ENCODE peak calls at places on chromosomes 3 and 15, in eight cellular contexts. N, U, F, R, Q, D, H and K are unnamed samples. For H3K4me1, the result is how much of the 10 kb centered on the place peaks cover.

GRCh38 chr3:85254738-85255137 is 295.9 kb downstream of the CADM2 start:
- DNase-seq in N (no peak), U (no peak), F (no peak), R (no peak), Q (no peak), D (no peak), H (no peak), K (no peak)

GRCh38 chr3:38253704-38254103 is 11.9 kb upstream of the SLC22A13 start:
- DNase-seq in N (no peak), U (no peak), F (no peak), R (no peak), Q (no peak), D (no peak), H (no peak), K (no peak)

GRCh38 chr3:184683900-184684560 is 27.8 kb downstream of the MAGEF1 start:
- DNase-seq in N (no peak), U (no peak), F (no peak), R (no peak), Q (no peak), D (no peak), H (no peak), K (no peak)

GRCh38 chr3:78641703-78642102 is 1126.1 kb downstream of the ROBO1 start:
- DNase-seq in N (no peak), U (peak), F (no peak), R (peak), Q (no peak), D (no peak), H (no peak), K (no peak)

GRCh38 chr3:105259505-105259904 is 107.2 kb upstream of the ALCAM start:
- DNase-seq in N (no peak), U (no peak), F (no peak), R (no peak), Q (no peak), D (no peak), H (no peak), K (no peak)

GRCh38 chr3:19946291-19946831 is 536 bp upstream of the RAB5A start:
- DNase-seq in N (peak), U (no peak), F (no peak), R (no peak), Q (no peak), D (no peak), H (no peak), K (peak)

GRCh38 chr3:122623430-122623829 is 46.0 kb downstream of the PARP15 start:
- DNase-seq in N (no peak), U (no peak), F (no peak), R (no peak), Q (no peak), D (no peak), H (no peak), K (no peak)

GRCh38 chr3:11544413-11545181 is 99.1 kb downstream of the VGLL4 start:
- DNase-seq in N (no peak), U (no peak), F (peak), R (no peak), Q (no peak), D (no peak), H (no peak), K (no peak)

GRCh38 chr3:151075869-151076573 is 9.4 kb upstream of the MED12L start:
- DNase-seq in N (no peak), U (no peak), F (no peak), R (no peak), Q (no peak), D (no peak), H (no peak), K (no peak)

GRCh38 chr3:104831076-104831475 is 535.6 kb upstream of the ALCAM start:
- DNase-seq in N (no peak), U (no peak), F (no peak), R (no peak), Q (no peak), D (no peak), H (no peak), K (no peak)

GRCh38 chr3:61574854-61575253 is 13.5 kb downstream of the PTPRG start:
- DNase-seq in N (no peak), U (peak), F (no peak), R (peak), Q (no peak), D (no peak), H (no peak), K (no peak)

GRCh38 chr15:96338772-96339661 is 8.5 kb downstream of the NR2F2 start:
- DNase-seq in N (no peak), U (no peak), F (peak), R (no peak), Q (no peak), D (no peak), H (no peak), K (no peak)

GRCh38 chr3:127469760-127470159 is 120.8 kb downstream of the TPRA1 start:
- DNase-seq in N (no peak), U (no peak), F (no peak), R (no peak), Q (no peak), D (no peak), H (no peak), K (no peak)

GRCh38 chr3:23203651-23204111 is 554 bp downstream of the UBE2E2 start:
- DNase-seq in N (peak), U (no peak), F (no peak), R (peak), Q (no peak), D (peak), H (no peak), K (peak)

GRCh38 chr3:161800985-161801559 is 304.5 kb downstream of the OTOL1 start:
- DNase-seq in N (peak), U (no peak), F (peak), R (no peak), Q (no peak), D (no peak), H (no peak), K (no peak)

GRCh38 chr3:4533489-4534443 is 40.6 kb downstream of the ITPR1 start:
- DNase-seq in N (no peak), U (no peak), F (peak), R (no peak), Q (no peak), D (peak), H (no peak), K (no peak)

GRCh38 chr3:104887619-104888018 is 479.1 kb upstream of the ALCAM start:
- DNase-seq in N (no peak), U (no peak), F (no peak), R (no peak), Q (no peak), D (no peak), H (no peak), K (no peak)

GRCh38 chr3:57100046-57100695 is 39.7 kb downstream of the SPATA12 start:
- DNase-seq in N (peak), U (no peak), F (peak), R (peak), Q (peak), D (peak), H (peak), K (peak)

GRCh38 chr15:42595641-42596240 is 20.3 kb downstream of the STARD9 start:
- DNase-seq in N (no peak), U (no peak), F (no peak), R (no peak), Q (no peak), D (peak), H (no peak), K (no peak)

GRCh38 chr3:46019707-46020106 is 7.6 kb downstream of the XCR1 start:
- DNase-seq in N (no peak), U (no peak), F (no peak), R (peak), Q (no peak), D (no peak), H (no peak), K (no peak)

GRCh38 chr3:155737844-155738460 is 6.9 kb downstream of the PLCH1 start:
- DNase-seq in N (no peak), U (no peak), F (peak), R (no peak), Q (no peak), D (no peak), H (no peak), K (peak)

GRCh38 chr3:150761831-150762661 is 923 bp downstream of the SIAH2 start:
- DNase-seq in N (peak), U (no peak), F (peak), R (peak), Q (peak), D (peak), H (peak), K (peak)

GRCh38 chr3:77319711-77320110 is 279.8 kb downstream of the ROBO2 start:
- DNase-seq in N (no peak), U (no peak), F (peak), R (no peak), Q (no peak), D (no peak), H (no peak), K (no peak)

GRCh38 chr15:70267879-70268278 is 170.2 kb upstream of the TLE3 start:
- DNase-seq in N (no peak), U (peak), F (no peak), R (peak), Q (no peak), D (no peak), H (no peak), K (no peak)

GRCh38 chr3:161700998-161701397 is 204.4 kb downstream of the OTOL1 start:
- DNase-seq in N (peak), U (no peak), F (no peak), R (no peak), Q (no peak), D (no peak), H (no peak), K (no peak)

GRCh38 chr3:138441742-138442141 is 7.3 kb downstream of the ESYT3 start:
- DNase-seq in N (no peak), U (no peak), F (no peak), R (no peak), Q (no peak), D (no peak), H (no peak), K (no peak)

GRCh38 chr15:48514103-48514817 is 131.2 kb downstream of the FBN1 start:
- DNase-seq in N (no peak), U (no peak), F (no peak), R (no peak), Q (no peak), D (no peak), H (no peak), K (no peak)

GRCh38 chr15:41648770-41649169 is 11.4 kb upstream of the MGA start:
- DNase-seq in N (no peak), U (no peak), F (no peak), R (peak), Q (no peak), D (no peak), H (no peak), K (no peak)

GRCh38 chr15:79101866-79102581 is 11.4 kb upstream of the RASGRF1 start:
- DNase-seq in N (no peak), U (no peak), F (no peak), R (peak), Q (no peak), D (no peak), H (no peak), K (no peak)

GRCh38 chr3:133888739-133889340 is 6.8 kb downstream of the RAB6B start:
- DNase-seq in N (no peak), U (no peak), F (no peak), R (no peak), Q (no peak), D (no peak), H (no peak), K (no peak)

GRCh38 chr3:196620228-196620627 is 19.3 kb upstream of the NRROS start:
- DNase-seq in N (no peak), U (no peak), F (no peak), R (no peak), Q (peak), D (peak), H (no peak), K (no peak)

GRCh38 chr3:108146139-108146538 is 55.3 kb upstream of the CD47 start:
- DNase-seq in N (no peak), U (no peak), F (no peak), R (no peak), Q (no peak), D (no peak), H (no peak), K (no peak)

GRCh38 chr15:93358171-93359036 is 269.4 kb upstream of the RGMA start:
- DNase-seq in N (no peak), U (no peak), F (no peak), R (no peak), Q (peak), D (no peak), H (no peak), K (no peak)

GRCh38 chr3:63500196-63500595 is 152.3 kb upstream of the SNTN start:
- DNase-seq in N (no peak), U (no peak), F (no peak), R (no peak), Q (no peak), D (no peak), H (no peak), K (peak)

GRCh38 chr3:57060089-57060829 is at the start of gene SPATA12:
- DNase-seq in N (no peak), U (peak), F (peak), R (peak), Q (no peak), D (peak), H (no peak), K (peak)

GRCh38 chr3:24400450-24400849 is 94.2 kb downstream of the THRB start:
- DNase-seq in N (no peak), U (no peak), F (no peak), R (no peak), Q (no peak), D (no peak), H (no peak), K (no peak)
- H3K4me1 ChIP-seq in N (under half), U (under half), F (under half), R (under half), Q (under half), D (under half), H (under half), K (under half)

GRCh38 chr15:86300371-86301106 is 220.9 kb downstream of the AGBL1 start:
- DNase-seq in N (no peak), U (no peak), F (no peak), R (peak), Q (no peak), D (no peak), H (no peak), K (no peak)
- H3K4me1 ChIP-seq in N (under half), U (under half), F (under half), R (under half), Q (under half), D (under half), H (under half), K (under half)

DNA sequence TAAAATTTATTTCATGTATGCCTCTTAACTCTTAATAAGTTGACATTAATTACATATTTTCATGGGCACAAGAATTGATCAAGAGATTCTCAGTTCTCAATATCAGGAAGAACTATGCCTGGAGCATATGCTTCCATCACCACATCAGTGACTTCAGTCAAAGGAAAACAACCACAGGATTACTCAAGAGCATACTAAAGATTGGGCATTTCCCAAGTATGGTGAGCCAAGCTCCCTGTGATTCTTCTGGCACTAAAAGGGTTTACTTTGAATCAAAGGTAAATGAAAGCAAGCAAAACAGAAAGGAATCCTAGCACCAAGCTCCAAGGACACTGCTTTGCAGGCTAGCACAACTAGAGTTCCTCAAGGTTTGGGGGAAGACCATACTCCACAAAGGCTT is 44.6 kb downstream of the FMN1 start:
- DNase-seq in N (no peak), U (peak), F (no peak), R (peak), Q (no peak), D (no peak), H (no peak), K (no peak)
- H3K4me1 ChIP-seq in N (under half), U (under half), F (under half), R (under half), Q (under half), D (under half), H (under half), K (under half)

DNA sequence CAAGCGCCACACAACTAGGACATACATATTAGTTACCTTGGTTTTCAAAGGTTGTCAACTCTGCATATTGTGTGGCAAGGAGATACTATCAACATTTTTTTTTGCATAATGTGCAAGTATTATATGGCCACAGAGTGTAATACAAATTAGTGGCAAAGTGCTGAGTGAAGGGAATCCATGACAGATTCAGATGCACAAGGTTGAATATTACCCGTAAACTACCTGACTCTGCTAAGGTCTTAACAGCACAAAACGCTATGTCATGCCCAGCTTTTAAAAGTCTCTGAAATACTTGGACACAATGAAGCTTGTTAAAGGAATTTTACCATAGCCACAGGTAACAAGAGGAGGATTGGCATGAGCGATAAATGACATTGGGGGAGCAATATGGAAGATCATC is 79.0 kb downstream of the SATB1 start:
- DNase-seq in N (no peak), U (no peak), F (no peak), R (no peak), Q (no peak), D (no peak), H (no peak), K (no peak)
- H3K4me1 ChIP-seq in N (under half), U (under half), F (under half), R (under half), Q (under half), D (under half), H (under half), K (under half)

GRCh38 chr15:22955544-22956085 is 24.6 kb downstream of the CYFIP1 start:
- DNase-seq in N (no peak), U (no peak), F (no peak), R (no peak), Q (no peak), D (no peak), H (no peak), K (no peak)
- H3K4me1 ChIP-seq in N (under half), U (under half), F (under half), R (under half), Q (under half), D (half or more), H (under half), K (under half)